ENCODE peak calls at places on chromosome 2, in nine cellular contexts. X is NCI-H1092, E is left cardiac atrium, H is iris pigment epithelial cell, J is AG08396, P is GM23338, U is lower lobe of right lung, N is NCI-H774, Y is endothelial cell. Z is an unnamed sample.

GRCh38 chr2:20415511-20415918 is 31.4 kb upstream of the RHOB start:
- DNase-seq in X (no peak), E (no peak), H (no peak), J (no peak), P (no peak), U (no peak), N (no peak), Y (no peak), Z (peak)

GRCh38 chr2:8889978-8890377 is 52.6 kb upstream of the KIDINS220 start:
- DNase-seq in X (no peak), E (no peak), H (no peak), J (no peak), P (no peak), U (no peak), N (no peak), Y (no peak), Z (no peak)

GRCh38 chr2:20391951-20392699 is 41.5 kb upstream of the PUM2 start:
- DNase-seq in X (no peak), E (no peak), H (peak), J (no peak), P (no peak), U (no peak), N (no peak), Y (no peak), Z (peak)

GRCh38 chr2:128326296-128326790 is 7.7 kb upstream of the HS6ST1 start:
- DNase-seq in X (no peak), E (no peak), H (no peak), J (no peak), P (no peak), U (no peak), N (no peak), Y (no peak), Z (no peak)

GRCh38 chr2:181886192-181886591 is 5.3 kb upstream of the ITPRID2 start:
- DNase-seq in X (no peak), E (no peak), H (peak), J (no peak), P (no peak), U (no peak), N (no peak), Y (no peak), Z (no peak)

GRCh38 chr2:236317938-236318396 is 53.8 kb upstream of the ASB18 start:
- DNase-seq in X (no peak), E (no peak), H (no peak), J (no peak), P (no peak), U (peak), N (no peak), Y (no peak), Z (no peak)

GRCh38 chr2:147884796-147885195 is 40.0 kb downstream of the ACVR2A start:
- DNase-seq in X (no peak), E (no peak), H (peak), J (no peak), P (no peak), U (no peak), N (no peak), Y (no peak), Z (no peak)

GRCh38 chr2:85768713-85769112 is 14.9 kb downstream of the ATOH8 start:
- DNase-seq in X (peak), E (peak), H (no peak), J (no peak), P (peak), U (no peak), N (no peak), Y (no peak), Z (peak)

GRCh38 chr2:167294775-167295140 is 406.5 kb downstream of the XIRP2 start:
- DNase-seq in X (no peak), E (no peak), H (no peak), J (peak), P (no peak), U (no peak), N (no peak), Y (no peak), Z (no peak)

GRCh38 chr2:70118798-70119454 is 31.6 kb downstream of the PCBP1 start:
- DNase-seq in X (no peak), E (no peak), H (no peak), J (no peak), P (peak), U (no peak), N (peak), Y (no peak), Z (no peak)

GRCh38 chr2:218406949-218407703 is 7.5 kb downstream of the CTDSP1 start:
- DNase-seq in X (no peak), E (peak), H (peak), J (no peak), P (no peak), U (peak), N (peak), Y (peak), Z (peak)

GRCh38 chr2:8659735-8660492 is 21.9 kb upstream of the ID2 start:
- DNase-seq in X (peak), E (no peak), H (no peak), J (no peak), P (no peak), U (no peak), N (no peak), Y (no peak), Z (no peak)

GRCh38 chr2:128578406-128579385 is 260.0 kb upstream of the HS6ST1 start:
- DNase-seq in X (no peak), E (no peak), H (no peak), J (no peak), P (no peak), U (no peak), N (no peak), Y (no peak), Z (peak)

GRCh38 chr2:213065583-213066444 is 85.6 kb downstream of the IKZF2 start:
- DNase-seq in X (peak), E (peak), H (peak), J (peak), P (peak), U (peak), N (peak), Y (peak), Z (no peak)

Z was measured in sigmoid colon.